ENCODE peak calls at places on chromosomes 5 and 9, in eight cellular contexts. One of them, this sample, is unnamed.

GRCh38 chr9:114288233-114289051 is 34.5 kb upstream of the ORM1 start:
- DNase-seq in cardiac muscle cell: peak; percentile 28
- DNase-seq in AG10803: peak; percentile 78
- DNase-seq in GM12865: no peak
- DNase-seq in Peyer's patch: no peak
- DNase-seq in endodermal cell: peak; percentile 75
- DNase-seq in left lung: peak; percentile 68
- DNase-seq in AG04449: peak; percentile 51
- DNase-seq in this sample: peak; percentile 69

GRCh38 chr9:23851024-23851629 is 25.1 kb upstream of the ELAVL2 start:
- DNase-seq in cardiac muscle cell: peak; percentile 79
- DNase-seq in endodermal cell: peak; percentile 85
- DNase-seq in left lung: peak; percentile 79
- DNase-seq in GM12865: no peak
- DNase-seq in Peyer's patch: no peak
- DNase-seq in AG10803: no peak
- DNase-seq in AG04449: no peak
- DNase-seq in this sample: no peak

GRCh38 chr5:10674582-10674981 is 86.5 kb downstream of the DAP start:
- DNase-seq in cardiac muscle cell: no peak
- DNase-seq in GM12865: no peak
- DNase-seq in AG04449: no peak
- DNase-seq in AG10803: no peak
- DNase-seq in Peyer's patch: no peak
- DNase-seq in endodermal cell: peak; percentile 31
- DNase-seq in left lung: no peak
- DNase-seq in this sample: no peak

GRCh38 chr5:74638776-74639537 is 1.6 kb downstream of the ENC1 start:
- DNase-seq in cardiac muscle cell: peak; percentile 25
- DNase-seq in endodermal cell: no peak
- DNase-seq in AG10803: peak; percentile 34
- DNase-seq in GM12865: peak; percentile 87
- DNase-seq in left lung: no peak
- DNase-seq in Peyer's patch: no peak
- DNase-seq in AG04449: no peak
- DNase-seq in this sample: no peak

GRCh38 chr5:159947708-159948358 is 31.6 kb downstream of the ADRA1B start:
- DNase-seq in Peyer's patch: no peak
- DNase-seq in cardiac muscle cell: no peak
- DNase-seq in GM12865: no peak
- DNase-seq in left lung: no peak
- DNase-seq in AG04449: peak; percentile 65
- DNase-seq in AG10803: peak; percentile 97
- DNase-seq in endodermal cell: no peak
- DNase-seq in this sample: no peak

GRCh38 chr9:68949271-68950000 is 64.5 kb downstream of the PRKACG start:
- DNase-seq in AG04449: no peak
- DNase-seq in endodermal cell: peak; percentile 55
- DNase-seq in AG10803: peak; percentile 3
- DNase-seq in Peyer's patch: peak; percentile 23
- DNase-seq in GM12865: peak; percentile 51
- DNase-seq in left lung: no peak
- DNase-seq in cardiac muscle cell: no peak
- DNase-seq in this sample: no peak

GRCh38 chr5:150479416-150479815 is 28.5 kb upstream of the NDST1 start:
- DNase-seq in AG10803: no peak
- DNase-seq in AG04449: no peak
- DNase-seq in GM12865: no peak
- DNase-seq in cardiac muscle cell: no peak
- DNase-seq in left lung: no peak
- DNase-seq in endodermal cell: no peak
- DNase-seq in Peyer's patch: no peak
- DNase-seq in this sample: no peak

GRCh38 chr5:54621742-54622141 is 104.2 kb downstream of the SNX18 start:
- DNase-seq in GM12865: no peak
- DNase-seq in cardiac muscle cell: no peak
- DNase-seq in AG10803: no peak
- DNase-seq in endodermal cell: no peak
- DNase-seq in Peyer's patch: no peak
- DNase-seq in AG04449: no peak
- DNase-seq in left lung: no peak
- DNase-seq in this sample: no peak

DNA sequence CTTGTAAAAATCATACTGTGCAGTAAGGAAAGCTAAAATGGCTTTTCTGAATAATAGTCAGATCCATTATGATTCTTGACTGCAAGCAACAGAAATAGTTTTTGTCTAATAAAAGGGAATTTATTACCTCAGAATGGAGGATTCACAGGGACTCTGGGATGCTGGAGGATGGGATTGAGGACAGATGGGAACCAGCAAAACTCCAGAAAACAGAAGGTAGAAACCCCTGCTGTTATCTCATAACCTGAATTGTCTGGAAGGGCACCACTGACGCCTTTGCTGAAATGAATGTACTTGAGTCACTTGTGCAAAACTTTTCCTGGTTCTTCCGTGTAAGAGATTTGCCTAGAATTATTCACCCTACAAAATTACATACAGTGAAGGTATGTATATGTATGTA is 58.6 kb upstream of the DMAC1 start:
- DNase-seq in AG10803: no peak
- DNase-seq in cardiac muscle cell: no peak
- DNase-seq in GM12865: no peak
- DNase-seq in AG04449: no peak
- DNase-seq in endodermal cell: no peak
- DNase-seq in Peyer's patch: no peak
- DNase-seq in left lung: no peak
- DNase-seq in this sample: no peak
- H3K4me3 ChIP-seq in AG10803: no peak overlapping the region
- H3K4me3 ChIP-seq in cardiac muscle cell: no peak overlapping the region
- H3K4me3 ChIP-seq in GM12865: no peak overlapping the region
- H3K4me3 ChIP-seq in AG04449: no peak overlapping the region
- H3K4me3 ChIP-seq in endodermal cell: no peak overlapping the region
- H3K4me3 ChIP-seq in Peyer's patch: no peak overlapping the region
- H3K4me3 ChIP-seq in left lung: no peak overlapping the region
- H3K4me3 ChIP-seq in this sample: no peak overlapping the region

DNA sequence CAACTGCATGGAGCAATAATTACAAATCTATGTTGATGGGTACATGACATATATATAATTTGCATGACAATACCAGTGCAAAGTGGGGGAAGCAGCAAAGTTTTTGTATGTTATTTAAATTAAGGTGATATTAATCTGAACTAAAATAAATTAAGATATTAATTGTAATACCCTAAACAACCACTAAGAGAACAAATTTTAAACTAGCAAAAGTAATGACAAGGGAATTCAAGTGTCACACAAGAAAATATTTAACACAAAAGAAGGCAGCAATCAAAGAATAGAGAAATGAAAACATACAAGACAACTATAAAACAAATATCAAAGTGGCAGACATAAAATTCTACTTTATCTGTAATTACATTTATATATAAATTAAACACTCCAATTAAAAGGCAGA is 2003.4 kb downstream of the MAT2B start:
- DNase-seq in cardiac muscle cell: no peak
- DNase-seq in GM12865: no peak
- DNase-seq in endodermal cell: no peak
- DNase-seq in left lung: no peak
- DNase-seq in AG04449: no peak
- DNase-seq in Peyer's patch: no peak
- DNase-seq in AG10803: no peak
- DNase-seq in this sample: no peak
- TF ChIP-seq CTCF in cardiac muscle cell: no peak
- TF ChIP-seq CTCF in GM12865: no peak
- TF ChIP-seq CTCF in endodermal cell: peak; percentile 45
- TF ChIP-seq CTCF in left lung: no peak
- TF ChIP-seq CTCF in AG04449: no peak
- TF ChIP-seq CTCF in Peyer's patch: peak; percentile 21
- TF ChIP-seq CTCF in AG10803: no peak
- TF ChIP-seq CTCF in this sample: no peak

GRCh38 chr5:53246042-53246836 is 136.7 kb upstream of the MOCS2 start:
- DNase-seq in endodermal cell: no peak
- DNase-seq in AG10803: peak; percentile 97
- DNase-seq in GM12865: no peak
- DNase-seq in Peyer's patch: no peak
- DNase-seq in AG04449: peak; percentile 86
- DNase-seq in cardiac muscle cell: no peak
- DNase-seq in left lung: no peak
- DNase-seq in this sample: peak; percentile 39
- H3K4me3 ChIP-seq in endodermal cell: no peak overlapping the region
- H3K4me3 ChIP-seq in AG10803: no peak overlapping the region
- H3K4me3 ChIP-seq in GM12865: no peak overlapping the region
- H3K4me3 ChIP-seq in Peyer's patch: no peak overlapping the region
- H3K4me3 ChIP-seq in AG04449: no peak overlapping the region
- H3K4me3 ChIP-seq in cardiac muscle cell: no peak overlapping the region
- H3K4me3 ChIP-seq in left lung: no peak overlapping the region
- H3K4me3 ChIP-seq in this sample: no peak overlapping the region

DNA sequence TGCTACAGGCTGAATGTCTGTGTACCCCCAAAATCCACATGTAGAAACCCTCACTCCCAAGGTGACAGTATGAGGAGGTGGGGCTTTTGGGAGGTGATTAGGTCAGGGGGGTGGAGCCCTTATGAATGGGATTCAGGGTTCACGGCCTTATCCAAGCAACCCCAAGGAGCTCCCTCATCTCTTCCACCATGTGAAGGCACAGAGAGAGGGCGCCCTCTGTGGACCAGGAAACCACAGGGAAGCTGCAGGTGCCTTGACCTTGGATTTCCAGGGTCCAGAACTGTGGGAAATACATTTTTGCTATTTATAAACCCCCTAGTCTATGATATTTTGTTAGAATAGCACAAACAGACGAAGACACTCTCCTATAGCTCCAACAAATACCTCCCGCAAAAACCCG is 53.6 kb upstream of the IRX2 start:
- DNase-seq in cardiac muscle cell: no peak
- DNase-seq in AG10803: no peak
- DNase-seq in left lung: no peak
- DNase-seq in endodermal cell: peak; percentile 87
- DNase-seq in Peyer's patch: no peak
- DNase-seq in GM12865: no peak
- DNase-seq in AG04449: no peak
- DNase-seq in this sample: no peak
- TF ChIP-seq CTCF in cardiac muscle cell: no peak
- TF ChIP-seq CTCF in AG10803: no peak
- TF ChIP-seq CTCF in left lung: no peak
- TF ChIP-seq CTCF in endodermal cell: peak; percentile 78
- TF ChIP-seq CTCF in Peyer's patch: no peak
- TF ChIP-seq CTCF in GM12865: no peak
- TF ChIP-seq CTCF in AG04449: no peak
- TF ChIP-seq CTCF in this sample: no peak